ENCODE peak calls at places on chromosomes 4 and X, in five cellular contexts. One of them, this sample, is unnamed.
A peak's percentile ranks its signal among the peaks of the same experiment; 100 is the strongest.

GRCh38 chr4:162891788-162892707 is 274.6 kb downstream of the NAF1 start:
- DNase-seq in H7: no peak
- DNase-seq in RPMI8226: peak; percentile 14
- DNase-seq in H9: no peak
- DNase-seq in immature natural killer cell: no peak
- DNase-seq in this sample: no peak

GRCh38 chr4:132605551-132605950 is 543.5 kb upstream of the PCDH10 start:
- DNase-seq in H9: no peak
- DNase-seq in immature natural killer cell: no peak
- DNase-seq in RPMI8226: no peak
- DNase-seq in H7: no peak
- DNase-seq in this sample: no peak

GRCh38 chr4:97998203-97998602 is 145.1 kb downstream of the STPG2 start:
- DNase-seq in H7: no peak
- DNase-seq in immature natural killer cell: no peak
- DNase-seq in H9: no peak
- DNase-seq in RPMI8226: no peak
- DNase-seq in this sample: no peak

GRCh38 chr4:163385466-163385865 is 41.8 kb downstream of the NPY5R start:
- DNase-seq in H7: no peak
- DNase-seq in H9: no peak
- DNase-seq in immature natural killer cell: no peak
- DNase-seq in RPMI8226: no peak
- DNase-seq in this sample: no peak

GRCh38 chrX:148380614-148381561 is 119.5 kb upstream of the AFF2 start:
- DNase-seq in RPMI8226: peak; percentile 64
- DNase-seq in H7: no peak
- DNase-seq in immature natural killer cell: peak; percentile 51
- DNase-seq in H9: no peak
- DNase-seq in this sample: no peak

GRCh38 chr4:102760645-102761477 is at the start of gene MANBA:
- DNase-seq in immature natural killer cell: peak; percentile 80
- DNase-seq in H7: peak; percentile 93
- DNase-seq in H9: peak; percentile 90
- DNase-seq in RPMI8226: peak; percentile 90
- DNase-seq in this sample: peak; percentile 87

GRCh38 chrX:40010550-40011364 is 87.0 kb downstream of the BCOR start:
- DNase-seq in RPMI8226: no peak
- DNase-seq in H7: peak; percentile 77
- DNase-seq in H9: peak; percentile 71
- DNase-seq in immature natural killer cell: no peak
- DNase-seq in this sample: no peak

GRCh38 chr4:108540536-108540935 is 79.8 kb upstream of the RPL34 start:
- DNase-seq in H7: no peak
- DNase-seq in immature natural killer cell: no peak
- DNase-seq in RPMI8226: no peak
- DNase-seq in H9: no peak
- DNase-seq in this sample: no peak

GRCh38 chr4:109185951-109186350 is 116.5 kb downstream of the COL25A1 start:
- DNase-seq in H7: no peak
- DNase-seq in immature natural killer cell: no peak
- DNase-seq in RPMI8226: no peak
- DNase-seq in H9: no peak
- DNase-seq in this sample: no peak

GRCh38 chr4:163544407-163545038 is 50.0 kb downstream of the TMA16 start:
- DNase-seq in RPMI8226: peak; percentile 64
- DNase-seq in immature natural killer cell: peak; percentile 61
- DNase-seq in H7: peak; percentile 73
- DNase-seq in H9: peak; percentile 55
- DNase-seq in this sample: peak; percentile 47

GRCh38 chr4:121041307-121042090 is 30.8 kb downstream of the NDNF start:
- DNase-seq in RPMI8226: peak; percentile 21
- DNase-seq in H7: no peak
- DNase-seq in H9: no peak
- DNase-seq in immature natural killer cell: no peak
- DNase-seq in this sample: no peak

GRCh38 chrX:129565046-129565649 is 25.1 kb downstream of the OCRL start:
- DNase-seq in immature natural killer cell: no peak
- DNase-seq in H7: peak; percentile 58
- DNase-seq in H9: peak; percentile 39
- DNase-seq in RPMI8226: no peak
- DNase-seq in this sample: no peak

GRCh38 chrX:153669174-153669890 is 4.3 kb downstream of the PNCK start:
- DNase-seq in RPMI8226: peak; percentile 49
- DNase-seq in immature natural killer cell: peak; percentile 38
- DNase-seq in H9: peak; percentile 61
- DNase-seq in H7: peak; percentile 89
- DNase-seq in this sample: peak; percentile 75

GRCh38 chr4:6087669-6088068 is 69.4 kb upstream of the C4orf50 start:
- DNase-seq in RPMI8226: peak; percentile 30
- DNase-seq in H7: peak; percentile 80
- DNase-seq in immature natural killer cell: no peak
- DNase-seq in H9: peak; percentile 81
- DNase-seq in this sample: peak; percentile 32

GRCh38 chr4:89469930-89470375 is 162.4 kb upstream of the GPRIN3 start:
- DNase-seq in H9: no peak
- DNase-seq in RPMI8226: no peak
- DNase-seq in immature natural killer cell: peak; percentile 14
- DNase-seq in H7: no peak
- DNase-seq in this sample: no peak

GRCh38 chr4:76969941-76970529 is 20.5 kb downstream of the SEPTIN11 start:
- DNase-seq in RPMI8226: no peak
- DNase-seq in immature natural killer cell: no peak
- DNase-seq in H7: peak; percentile 33
- DNase-seq in H9: no peak
- DNase-seq in this sample: no peak

GRCh38 chrX:96689951-96690350 is 5.3 kb downstream of the DIAPH2 start:
- DNase-seq in RPMI8226: no peak
- DNase-seq in H9: no peak
- DNase-seq in H7: no peak
- DNase-seq in immature natural killer cell: no peak
- DNase-seq in this sample: no peak

GRCh38 chrX:40931921-40932320 is 153.3 kb upstream of the USP9X start:
- DNase-seq in H7: no peak
- DNase-seq in H9: no peak
- DNase-seq in RPMI8226: peak; percentile 28
- DNase-seq in immature natural killer cell: no peak
- DNase-seq in this sample: no peak

GRCh38 chr4:8110071-8110986 is 48.3 kb downstream of the ABLIM2 start:
- DNase-seq in H7: peak; percentile 93
- DNase-seq in immature natural killer cell: no peak
- DNase-seq in H9: peak; percentile 93
- DNase-seq in RPMI8226: peak; percentile 33
- DNase-seq in this sample: no peak

GRCh38 chr4:101334963-101335572 is 12.3 kb downstream of the PPP3CA start:
- DNase-seq in immature natural killer cell: peak; percentile 59
- DNase-seq in H7: no peak
- DNase-seq in RPMI8226: no peak
- DNase-seq in H9: no peak
- DNase-seq in this sample: no peak

GRCh38 chr4:16858275-16858752 is 40.1 kb downstream of the LDB2 start:
- DNase-seq in H7: peak; percentile 28
- DNase-seq in H9: no peak
- DNase-seq in immature natural killer cell: no peak
- DNase-seq in RPMI8226: no peak
- DNase-seq in this sample: no peak

GRCh38 chr4:138835833-138836521 is 179.6 kb upstream of the NOCT start:
- DNase-seq in H7: no peak
- DNase-seq in immature natural killer cell: no peak
- DNase-seq in H9: no peak
- DNase-seq in RPMI8226: no peak
- DNase-seq in this sample: no peak

GRCh38 chr4:117971406-117971805 is 62.9 kb upstream of the NDST3 start:
- DNase-seq in H9: no peak
- DNase-seq in immature natural killer cell: no peak
- DNase-seq in RPMI8226: no peak
- DNase-seq in H7: no peak
- DNase-seq in this sample: no peak

GRCh38 chr4:86484241-86484640 is 109.9 kb upstream of the PTPN13 start:
- DNase-seq in RPMI8226: no peak
- DNase-seq in immature natural killer cell: no peak
- DNase-seq in H9: no peak
- DNase-seq in H7: no peak
- DNase-seq in this sample: no peak